ENCODE peak calls at places on chromosomes 3 and 15, in four cellular contexts. E is right atrium auricular region, P is DND-41, U is esophagus squamous epithelium. O is an unnamed sample. For H3K4me1, the result is how much of the 10 kb centered on the place peaks cover.

GRCh38 chr3:115710799-115711198 is 87.5 kb downstream of the GAP43 start:
- DNase-seq in P (no peak), E (no peak), U (no peak), O (no peak)

GRCh38 chr3:5646030-5646368 is 458.5 kb downstream of the EDEM1 start:
- DNase-seq in E (no peak), P (no peak), U (no peak), O (no peak)

GRCh38 chr15:48798319-48798718 is 12.6 kb downstream of the CEP152 start:
- DNase-seq in P (no peak), U (no peak), E (no peak), O (no peak)

GRCh38 chr15:96460106-96460505 is 129.6 kb downstream of the NR2F2 start:
- DNase-seq in U (no peak), E (no peak), P (no peak), O (no peak)

GRCh38 chr3:112437146-112438022 is 61.9 kb downstream of the BTLA start:
- DNase-seq in P (peak), U (no peak), E (no peak), O (peak)

GRCh38 chr3:104632947-104633346 is 733.8 kb upstream of the ALCAM start:
- DNase-seq in P (no peak), U (no peak), E (no peak), O (no peak)

GRCh38 chr3:45473841-45474240 is 85.5 kb downstream of the LARS2 start:
- DNase-seq in U (no peak), E (no peak), P (no peak), O (no peak)

GRCh38 chr15:65841121-65841930 is 28.0 kb upstream of the RAB11A start:
- DNase-seq in E (no peak), P (no peak), U (no peak), O (no peak)

GRCh38 chr3:110314512-110315114 is 757.0 kb upstream of the NECTIN3 start:
- DNase-seq in P (peak), U (no peak), E (peak), O (peak)

GRCh38 chr3:42601898-42602581 is 1.6 kb downstream of the NKTR start:
- DNase-seq in P (no peak), E (no peak), U (no peak), O (peak)

GRCh38 chr15:78879517-78880241 is 7.0 kb downstream of the MORF4L1 start:
- DNase-seq in U (no peak), P (no peak), E (no peak), O (no peak)

GRCh38 chr15:50257206-50257735 is 8.3 kb downstream of the HDC start:
- DNase-seq in P (no peak), U (no peak), E (no peak), O (no peak)

GRCh38 chr3:46928297-46928696 is 48.2 kb downstream of the CCDC12 start:
- DNase-seq in E (no peak), P (no peak), U (no peak), O (peak)

GRCh38 chr3:71621802-71622537 is 38.4 kb upstream of the FOXP1 start:
- DNase-seq in P (no peak), U (no peak), E (no peak), O (no peak)

GRCh38 chr15:55633731-55634130 is 45.6 kb upstream of the PYGO1 start:
- DNase-seq in E (no peak), P (no peak), U (no peak), O (no peak)

GRCh38 chr15:47870956-47871625 is 153.8 kb downstream of the SEMA6D start:
- DNase-seq in E (no peak), U (no peak), P (no peak), O (no peak)

GRCh38 chr3:117035785-117036184 is 326.2 kb downstream of the TUSC7 start:
- DNase-seq in P (no peak), E (no peak), U (no peak), O (no peak)

GRCh38 chr15:101027920-101028319 is 108.8 kb downstream of the LRRK1 start:
- DNase-seq in P (no peak), E (no peak), U (no peak), O (no peak)

GRCh38 chr3:132486086-132486485 is 68.8 kb downstream of the DNAJC13 start:
- DNase-seq in U (no peak), P (no peak), E (no peak), O (no peak)

GRCh38 chr3:122403489-122403888 is 12.4 kb downstream of the WDR5B start:
- DNase-seq in U (no peak), E (no peak), P (no peak), O (no peak)

GRCh38 chr3:134381836-134382442 is 7.7 kb upstream of the AMOTL2 start:
- DNase-seq in E (peak), U (no peak), P (no peak), O (no peak)

GRCh38 chr3:106341090-106341489 is 472.3 kb upstream of the CBLB start:
- DNase-seq in U (no peak), P (no peak), E (no peak), O (no peak)

GRCh38 chr15:78018968-78019644 is 58.4 kb downstream of the TBC1D2B start:
- DNase-seq in E (no peak), P (no peak), U (no peak), O (no peak)

GRCh38 chr15:50881121-50882048 is 27.1 kb upstream of the AP4E1 start:
- DNase-seq in E (no peak), P (no peak), U (no peak), O (peak)

GRCh38 chr3:104437891-104438290 is 928.8 kb upstream of the ALCAM start:
- DNase-seq in P (no peak), E (no peak), U (no peak), O (no peak)

GRCh38 chr3:133661454-133662255 is at the start of gene TOPBP1:
- DNase-seq in E (peak), P (peak), U (peak), O (peak)

GRCh38 chr3:70947584-70947983 is 635.1 kb upstream of the MDFIC2 start:
- DNase-seq in P (no peak), U (no peak), E (no peak), O (no peak)

GRCh38 chr3:114274929-114275328 is 18.9 kb upstream of the TIGIT start:
- DNase-seq in P (no peak), U (no peak), E (no peak), O (peak)

DNA sequence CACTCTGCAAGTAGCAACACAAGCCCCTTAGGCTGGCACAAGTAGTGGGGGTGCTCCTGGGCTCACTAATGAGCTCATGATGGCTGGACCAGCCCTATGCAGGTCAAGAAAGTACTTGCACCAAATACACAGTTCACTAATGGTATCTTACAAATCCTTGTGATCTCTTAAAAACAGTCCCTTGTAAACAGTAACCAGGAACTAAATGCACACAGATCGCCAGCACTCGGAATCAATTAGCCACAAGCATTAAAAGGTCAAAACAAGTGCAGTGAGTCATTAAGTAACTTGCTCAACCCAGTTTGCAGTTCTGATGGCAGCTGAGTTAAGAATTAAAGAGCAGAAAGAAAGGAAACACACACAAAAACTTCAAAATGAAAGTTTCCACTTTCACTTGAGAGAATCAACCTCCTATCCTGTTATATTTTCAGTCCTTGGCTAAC is 43.2 kb downstream of the ARHGEF3 start:
- DNase-seq in E (no peak), U (no peak), P (no peak), O (peak)
- H3K4me1 ChIP-seq in E (under half), U (under half), P (under half), O (under half)

GRCh38 chr3:23920151-23920655 is 3.3 kb downstream of the RPL15 start:
- DNase-seq in U (no peak), E (no peak), P (no peak), O (no peak)
- H3K4me1 ChIP-seq in U (under half), E (under half), P (under half), O (under half)

GRCh38 chr15:64694816-64695215 is 80.6 kb downstream of the RBPMS2 start:
- DNase-seq in U (no peak), P (no peak), E (no peak), O (no peak)
- H3K4me1 ChIP-seq in U (under half), P (under half), E (under half), O (under half)

GRCh38 chr3:177347611-177348010 is 150.3 kb upstream of the TBL1XR1 start:
- DNase-seq in U (no peak), P (no peak), E (no peak), O (no peak)
- H3K4me1 ChIP-seq in U (under half), P (under half), E (under half), O (under half)

DNA sequence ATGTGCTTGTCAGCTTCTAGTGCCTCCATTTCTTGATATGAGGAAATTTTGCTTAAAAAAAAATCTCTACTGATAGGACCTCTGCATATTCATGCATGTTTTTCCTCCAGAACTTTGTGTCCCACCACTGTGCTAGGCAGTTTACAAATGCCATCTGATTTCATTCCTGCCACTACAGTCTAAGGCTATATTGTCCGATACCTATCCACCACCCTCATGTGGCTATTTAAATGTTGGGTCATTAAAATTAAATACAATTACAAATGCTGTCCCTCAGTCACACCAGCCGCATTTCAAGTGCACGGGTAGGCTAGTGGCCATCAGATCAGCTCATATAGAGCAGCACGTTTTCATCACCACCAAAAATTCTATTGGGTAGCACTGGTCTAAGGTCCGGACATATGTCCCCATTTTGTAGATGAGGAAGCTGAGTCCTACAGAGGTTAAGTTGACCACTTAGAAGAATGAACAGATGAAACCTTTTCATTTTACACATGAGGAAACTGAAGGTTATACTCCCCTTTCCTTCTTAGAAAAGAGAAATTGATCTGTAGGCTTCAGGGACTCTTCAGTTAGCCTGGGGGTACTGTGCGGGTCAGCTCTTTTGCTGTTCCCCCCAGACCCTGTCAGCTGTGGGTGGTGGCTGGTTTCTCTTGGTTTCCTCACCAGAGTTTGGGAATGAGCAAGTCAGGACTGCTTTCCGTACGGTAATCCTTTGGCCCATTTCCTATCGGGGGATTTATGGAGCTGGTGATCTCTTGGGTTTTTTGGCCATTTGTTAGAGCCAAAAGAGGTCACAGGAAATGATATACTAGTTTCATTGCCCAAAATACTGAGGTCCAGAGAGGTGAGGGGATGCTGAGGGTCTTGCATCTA is 56.6 kb downstream of the SMAD3 start:
- DNase-seq in E (no peak), P (no peak), U (no peak), O (no peak)
- H3K4me1 ChIP-seq in E (under half), P (under half), U (half or more), O (under half)

GRCh38 chr15:62601779-62602540 is 436.9 kb upstream of the C2CD4B start:
- DNase-seq in P (no peak), U (no peak), E (no peak), O (no peak)
- H3K4me1 ChIP-seq in P (under half), U (under half), E (under half), O (under half)